ENCODE peak calls at places on chromosomes 12 and 14, in six cellular contexts. One of them, this sample, is unnamed.

GRCh38 chr12:84619053-84619452 is 293.5 kb downstream of the SLC6A15 start:
- DNase-seq in Ammon's horn: no peak
- DNase-seq in C1 segment of cervical spinal cord: no peak
- DNase-seq in hippocampal formation: no peak
- DNase-seq in cardiac muscle cell: no peak
- DNase-seq in amniotic epithelial cell: no peak
- DNase-seq in this sample: no peak

GRCh38 chr14:33307691-33308369 is 369.2 kb downstream of the NPAS3 start:
- DNase-seq in hippocampal formation: peak
- DNase-seq in cardiac muscle cell: peak
- DNase-seq in C1 segment of cervical spinal cord: no peak
- DNase-seq in amniotic epithelial cell: peak
- DNase-seq in Ammon's horn: peak
- DNase-seq in this sample: peak

GRCh38 chr14:71629765-71630502 is 302.3 kb upstream of the RGS6 start:
- DNase-seq in Ammon's horn: no peak
- DNase-seq in cardiac muscle cell: peak
- DNase-seq in C1 segment of cervical spinal cord: no peak
- DNase-seq in hippocampal formation: no peak
- DNase-seq in amniotic epithelial cell: no peak
- DNase-seq in this sample: no peak

GRCh38 chr12:6141048-6141447 is 16.6 kb upstream of the VWF start:
- DNase-seq in cardiac muscle cell: peak
- DNase-seq in hippocampal formation: peak
- DNase-seq in amniotic epithelial cell: peak
- DNase-seq in C1 segment of cervical spinal cord: no peak
- DNase-seq in Ammon's horn: peak
- DNase-seq in this sample: no peak

GRCh38 chr12:45409966-45410365 is 194.1 kb downstream of the ANO6 start:
- DNase-seq in amniotic epithelial cell: peak
- DNase-seq in C1 segment of cervical spinal cord: no peak
- DNase-seq in Ammon's horn: no peak
- DNase-seq in cardiac muscle cell: peak
- DNase-seq in hippocampal formation: no peak
- DNase-seq in this sample: no peak

GRCh38 chr12:88303335-88303734 is 161.2 kb downstream of the TMTC3 start:
- DNase-seq in amniotic epithelial cell: no peak
- DNase-seq in cardiac muscle cell: no peak
- DNase-seq in C1 segment of cervical spinal cord: no peak
- DNase-seq in hippocampal formation: no peak
- DNase-seq in Ammon's horn: no peak
- DNase-seq in this sample: no peak

GRCh38 chr12:132702640-132703039 is 8.0 kb upstream of the PGAM5 start:
- DNase-seq in amniotic epithelial cell: no peak
- DNase-seq in C1 segment of cervical spinal cord: no peak
- DNase-seq in hippocampal formation: no peak
- DNase-seq in Ammon's horn: no peak
- DNase-seq in cardiac muscle cell: no peak
- DNase-seq in this sample: no peak

GRCh38 chr12:6180300-6181051 is 19.7 kb upstream of the CD9 start:
- DNase-seq in amniotic epithelial cell: peak
- DNase-seq in hippocampal formation: no peak
- DNase-seq in cardiac muscle cell: peak
- DNase-seq in Ammon's horn: no peak
- DNase-seq in C1 segment of cervical spinal cord: no peak
- DNase-seq in this sample: no peak

GRCh38 chr14:100554082-100554677 is 33.0 kb downstream of the BEGAIN start:
- DNase-seq in hippocampal formation: no peak
- DNase-seq in C1 segment of cervical spinal cord: no peak
- DNase-seq in amniotic epithelial cell: no peak
- DNase-seq in cardiac muscle cell: peak
- DNase-seq in Ammon's horn: no peak
- DNase-seq in this sample: peak

GRCh38 chr14:77355811-77356210 is 21.1 kb downstream of the TMED8 start:
- DNase-seq in Ammon's horn: no peak
- DNase-seq in hippocampal formation: no peak
- DNase-seq in cardiac muscle cell: peak
- DNase-seq in C1 segment of cervical spinal cord: no peak
- DNase-seq in amniotic epithelial cell: no peak
- DNase-seq in this sample: peak

GRCh38 chr14:59771577-59771976 is 99.0 kb downstream of the RTN1 start:
- DNase-seq in cardiac muscle cell: peak
- DNase-seq in hippocampal formation: no peak
- DNase-seq in Ammon's horn: no peak
- DNase-seq in C1 segment of cervical spinal cord: no peak
- DNase-seq in amniotic epithelial cell: peak
- DNase-seq in this sample: no peak

GRCh38 chr14:96037891-96038557 is 1.1 kb upstream of the C14orf132 start:
- DNase-seq in cardiac muscle cell: peak
- DNase-seq in amniotic epithelial cell: peak
- DNase-seq in hippocampal formation: no peak
- DNase-seq in C1 segment of cervical spinal cord: no peak
- DNase-seq in Ammon's horn: no peak
- DNase-seq in this sample: no peak

GRCh38 chr12:121465921-121466799 is 66.2 kb downstream of the RNF34 start:
- DNase-seq in hippocampal formation: no peak
- DNase-seq in Ammon's horn: no peak
- DNase-seq in cardiac muscle cell: peak
- DNase-seq in C1 segment of cervical spinal cord: no peak
- DNase-seq in amniotic epithelial cell: no peak
- DNase-seq in this sample: no peak

This sample was measured in testis.